ENCODE peak calls at places on chromosomes 16 and 17, in six cellular contexts. T is hypothalamus, Q is ELF-1, F is PC-9, G is ovary, I is A172. X is an unnamed sample.

GRCh38 chr16:1960665-1961630 is 1.6 kb downstream of the NDUFB10 start:
- DNase-seq in Q (peak; percentile 82), F (peak; percentile 60), G (no peak), T (no peak), I (no peak), X (no peak)

GRCh38 chr17:49725453-49725852 is 17.7 kb upstream of the SLC35B1 start:
- DNase-seq in G (no peak), Q (no peak), I (no peak), F (no peak), T (no peak), X (no peak)

GRCh38 chr17:81858967-81859905 is 1.1 kb downstream of the P4HB start:
- DNase-seq in I (no peak), T (no peak), G (no peak), Q (no peak), F (no peak), X (no peak)

GRCh38 chr17:41734949-41735313 is 488 bp upstream of the HAP1 start:
- DNase-seq in I (no peak), Q (no peak), G (no peak), F (no peak), T (no peak), X (no peak)

GRCh38 chr17:19011581-19011980 is 7.0 kb upstream of the FAM83G start:
- DNase-seq in I (no peak), G (no peak), Q (no peak), F (no peak), T (no peak), X (no peak)

GRCh38 chr17:69170377-69170776 is 28.7 kb upstream of the ABCA6 start:
- DNase-seq in Q (no peak), I (no peak), F (no peak), G (no peak), T (no peak), X (no peak)

GRCh38 chr16:48491517-48491916 is 106.3 kb upstream of the SIAH1 start:
- DNase-seq in T (peak; percentile 23), I (no peak), F (no peak), G (no peak), Q (no peak), X (no peak)

GRCh38 chr16:2447920-2448583 is 11.9 kb upstream of the TEDC2 start:
- DNase-seq in Q (no peak), I (no peak), F (peak; percentile 90), G (no peak), T (no peak), X (no peak)

X was measured in NCI-H748 treated with DMSO at 0.1 percent for 48 hours.